ENCODE peak calls at places on chromosome 4, in seven cellular contexts. H is upper lobe of right lung; M is activated T-cell treated with anti-CD3 and anti-CD28 coated beads for 1 hour; Z is HT-29; E is NCI-H460; F is sigmoid colon; S is activated effector memory CD4-positive, alpha-beta T cell treated with Interleukin-2 at 50 U/mL for 16 hours. A is an unnamed sample.

GRCh38 chr4:2850966-2851782 is 7.5 kb downstream of the ADD1 start:
- DNase-seq in H (no peak), M (no peak), Z (no peak), E (no peak), F (no peak), S (no peak), A (no peak)

GRCh38 chr4:122632396-122633143 is 11.7 kb upstream of the IL21 start:
- DNase-seq in H (no peak), M (no peak), Z (no peak), E (no peak), F (no peak), S (no peak), A (no peak)

GRCh38 chr4:5755161-5755560 is 44.2 kb downstream of the EVC start:
- DNase-seq in H (peak), M (no peak), Z (no peak), E (no peak), F (no peak), S (no peak), A (no peak)

GRCh38 chr4:56757821-56758400 is 63.6 kb downstream of the SPINK2 start:
- DNase-seq in H (peak), M (peak), Z (peak), E (peak), F (peak), S (peak), A (peak)

GRCh38 chr4:101065935-101066485 is 281.3 kb downstream of the PPP3CA start:
- DNase-seq in H (no peak), M (no peak), Z (no peak), E (no peak), F (no peak), S (no peak), A (no peak)

GRCh38 chr4:86959588-86960500 is 25.0 kb downstream of the AFF1 start:
- DNase-seq in H (no peak), M (no peak), Z (no peak), E (no peak), F (no peak), S (no peak), A (no peak)

GRCh38 chr4:167168611-167169010 is 65.7 kb downstream of the SPOCK3 start:
- DNase-seq in H (no peak), M (no peak), Z (no peak), E (no peak), F (no peak), S (no peak), A (no peak)

GRCh38 chr4:36000941-36001557 is 243.3 kb downstream of the ARAP2 start:
- DNase-seq in H (no peak), M (no peak), Z (no peak), E (no peak), F (no peak), S (no peak), A (no peak)

GRCh38 chr4:81607947-81608346 is 136.2 kb upstream of the RASGEF1B start:
- DNase-seq in H (no peak), M (no peak), Z (peak), E (no peak), F (no peak), S (no peak), A (no peak)

GRCh38 chr4:148205481-148205880 is 236.7 kb downstream of the NR3C2 start:
- DNase-seq in H (no peak), M (no peak), Z (no peak), E (no peak), F (no peak), S (no peak), A (no peak)

GRCh38 chr4:185209031-185209851 is at the start of gene SNX25:
- DNase-seq in H (peak), M (peak), Z (peak), E (peak), F (peak), S (peak), A (no peak)

GRCh38 chr4:94407846-94408245 is 43.9 kb upstream of the PDLIM5 start:
- DNase-seq in H (no peak), M (no peak), Z (no peak), E (peak), F (no peak), S (no peak), A (no peak)

A was measured in AG04449.